ENCODE peak calls at places on chromosomes 4 and X, in five cellular contexts. C is mesendoderm, H is right atrium auricular region, Y is heart left ventricle, D is IMR-90. G is an unnamed sample.

GRCh38 chr4:37822220-37822619 is 4.3 kb upstream of the PGM2 start:
- DNase-seq in C (no peak), D (no peak), H (no peak), Y (no peak), G (no peak)

GRCh38 chrX:139194571-139195280 is 335.8 kb upstream of the F9 start:
- DNase-seq in H (no peak), C (peak; percentile 52), D (no peak), Y (peak; percentile 53), G (peak; percentile 75)

GRCh38 chr4:146510942-146511341 is 10.8 kb downstream of the SLC10A7 start:
- DNase-seq in Y (no peak), D (no peak), H (no peak), C (peak; percentile 39), G (no peak)

GRCh38 chrX:112704226-112704625 is 24.5 kb upstream of the LHFPL1 start:
- DNase-seq in Y (no peak), H (no peak), C (no peak), D (no peak), G (peak; percentile 48)

GRCh38 chr4:142088906-142089305 is 452.5 kb downstream of the IL15 start:
- DNase-seq in H (no peak), D (peak; percentile 84), Y (no peak), C (no peak), G (no peak)

GRCh38 chrX:35380808-35381700 is 417.1 kb upstream of the MAGEB16 start:
- DNase-seq in D (peak; percentile 20), C (peak; percentile 44), Y (no peak), H (no peak), G (no peak)

GRCh38 chr4:15162465-15163283 is 160.4 kb downstream of the CPEB2 start:
- DNase-seq in Y (no peak), C (peak; percentile 19), H (no peak), D (peak; percentile 53), G (no peak)

GRCh38 chr4:101357751-101358150 is 10.4 kb upstream of the PPP3CA start:
- DNase-seq in C (peak; percentile 61), D (peak; percentile 28), Y (no peak), H (no peak), G (no peak)

GRCh38 chr4:10461091-10461849 is 4.0 kb upstream of the ZNF518B start:
- DNase-seq in H (no peak), C (peak; percentile 82), D (peak; percentile 57), Y (peak; percentile 65), G (peak; percentile 88)

GRCh38 chr4:10457255-10457801 is at the start of gene ZNF518B:
- DNase-seq in C (peak; percentile 82), D (peak; percentile 48), H (peak; percentile 62), Y (peak; percentile 72), G (peak; percentile 90)

GRCh38 chr4:10460313-10461047 is 3.3 kb upstream of the ZNF518B start:
- DNase-seq in D (no peak), C (no peak), Y (no peak), H (no peak), G (no peak)

GRCh38 chr4:10458190-10458589 is 964 bp upstream of the ZNF518B start:
- DNase-seq in H (no peak), Y (peak; percentile 22), C (peak; percentile 11), D (no peak), G (no peak)

GRCh38 chr4:10459305-10459704 is 2.1 kb upstream of the ZNF518B start:
- DNase-seq in D (no peak), H (no peak), C (no peak), Y (no peak), G (no peak)
- H3K4me3 ChIP-seq in D (no peak overlapping the region), H (no peak overlapping the region), C (no peak overlapping the region), Y (no peak overlapping the region), G (no peak overlapping the region)

GRCh38 chr4:26032142-26032541 is 118.1 kb downstream of the SMIM20 start:
- DNase-seq in Y (no peak), H (no peak), D (peak; percentile 88), C (no peak), G (no peak)
- H3K27ac ChIP-seq in Y (no peak overlapping the region), H (peak overlapping the region; percentile 32), D (peak overlapping the region; percentile 43), C (no peak overlapping the region), G (peak overlapping the region; percentile 31)

GRCh38 chr4:76233534-76233933 is 18.0 kb upstream of the FAM47E start:
- DNase-seq in C (peak; percentile 81), Y (no peak), D (no peak), H (no peak), G (no peak)
- H3K4me3 ChIP-seq in C (no peak overlapping the region), Y (no peak overlapping the region), D (no peak overlapping the region), H (no peak overlapping the region), G (no peak overlapping the region)

GRCh38 chrX:3777416-3777815 is 64.0 kb upstream of the PRKX start:
- DNase-seq in H (no peak), C (peak; percentile 16), Y (no peak), D (no peak), G (no peak)
- H3K27ac ChIP-seq in H (no peak overlapping the region), C (no peak overlapping the region), Y (no peak overlapping the region), D (no peak overlapping the region), G (no peak overlapping the region)

G was measured in aorta.